ENCODE peak calls at places on chromosomes 2 and 18, in four cellular contexts. One of them, this sample, is unnamed.

GRCh38 chr2:69804416-69804815 is 25.0 kb upstream of the GMCL1 start:
- DNase-seq in RCC 7860: no peak
- DNase-seq in fibroblast of the conjunctiva: no peak
- DNase-seq in cardiac muscle cell: no peak
- DNase-seq in this sample: no peak

GRCh38 chr18:11857177-11857887 is 6.1 kb downstream of the CHMP1B start:
- DNase-seq in RCC 7860: peak
- DNase-seq in fibroblast of the conjunctiva: peak
- DNase-seq in cardiac muscle cell: peak
- DNase-seq in this sample: peak

GRCh38 chr2:46983065-46983801 is 67.6 kb upstream of the MCFD2 start:
- DNase-seq in RCC 7860: no peak
- DNase-seq in fibroblast of the conjunctiva: no peak
- DNase-seq in cardiac muscle cell: no peak
- DNase-seq in this sample: no peak

GRCh38 chr2:187658952-187659525 is 104.8 kb upstream of the TFPI start:
- DNase-seq in RCC 7860: no peak
- DNase-seq in fibroblast of the conjunctiva: peak
- DNase-seq in cardiac muscle cell: peak
- DNase-seq in this sample: no peak

GRCh38 chr2:225457462-225457861 is 58.0 kb downstream of the NYAP2 start:
- DNase-seq in RCC 7860: no peak
- DNase-seq in fibroblast of the conjunctiva: no peak
- DNase-seq in cardiac muscle cell: no peak
- DNase-seq in this sample: no peak

GRCh38 chr2:28736034-28736433 is 15.6 kb upstream of the PPP1CB start:
- DNase-seq in RCC 7860: no peak
- DNase-seq in fibroblast of the conjunctiva: no peak
- DNase-seq in cardiac muscle cell: peak
- DNase-seq in this sample: peak

GRCh38 chr2:85887566-85888019 is 1.2 kb downstream of the ST3GAL5 start:
- DNase-seq in RCC 7860: peak
- DNase-seq in fibroblast of the conjunctiva: no peak
- DNase-seq in cardiac muscle cell: peak
- DNase-seq in this sample: no peak

GRCh38 chr2:113138428-113139322 is 11.3 kb downstream of the IL1RN start:
- DNase-seq in RCC 7860: peak
- DNase-seq in fibroblast of the conjunctiva: peak
- DNase-seq in cardiac muscle cell: peak
- DNase-seq in this sample: peak

GRCh38 chr2:218698885-218699284 is 11.8 kb upstream of the TTLL4 start:
- DNase-seq in RCC 7860: no peak
- DNase-seq in fibroblast of the conjunctiva: no peak
- DNase-seq in cardiac muscle cell: no peak
- DNase-seq in this sample: no peak

GRCh38 chr2:12549641-12550040 is 167.1 kb upstream of the TRIB2 start:
- DNase-seq in RCC 7860: no peak
- DNase-seq in fibroblast of the conjunctiva: no peak
- DNase-seq in cardiac muscle cell: no peak
- DNase-seq in this sample: no peak

GRCh38 chr2:118325556-118325955 is 237.3 kb downstream of the INSIG2 start:
- DNase-seq in RCC 7860: no peak
- DNase-seq in fibroblast of the conjunctiva: no peak
- DNase-seq in cardiac muscle cell: no peak
- DNase-seq in this sample: no peak

GRCh38 chr2:64359892-64360657 is 93.9 kb upstream of the LGALSL start:
- DNase-seq in RCC 7860: peak
- DNase-seq in fibroblast of the conjunctiva: peak
- DNase-seq in cardiac muscle cell: peak
- DNase-seq in this sample: peak

This sample was measured in epithelial cell of proximal tubule.